ENCODE peak calls at places on chromosomes 1 and 21, in six cellular contexts. Z is H1, T is neuronal stem cell, S is IMR-90, Y is trophoblast cell, M is mesendoderm. P is an unnamed sample. For H3K4me1 and H3K36me3, the result is how much of the 10 kb centered on the place peaks cover.

GRCh38 chr1:204191481-204191880 is 4.8 kb downstream of the KISS1 start:
- DNase-seq in Y (no peak), Z (no peak), M (no peak), S (no peak), T (no peak), P (no peak)

GRCh38 chr1:246931549-246932365 is at the start of gene AHCTF1:
- DNase-seq in M (peak), T (peak), Y (peak), S (peak), Z (peak), P (peak)

GRCh38 chr21:17921579-17922530 is 102.7 kb upstream of the C21orf91 start:
- DNase-seq in M (peak), S (peak), Y (peak), Z (no peak), T (no peak), P (peak)

GRCh38 chr1:219279017-219279770 is 105.5 kb downstream of the LYPLAL1 start:
- DNase-seq in M (no peak), Z (no peak), S (peak), Y (no peak), T (no peak), P (no peak)

GRCh38 chr1:183945432-183946308 is 91.9 kb downstream of the COLGALT2 start:
- DNase-seq in T (peak), Z (no peak), Y (no peak), M (peak), S (no peak), P (peak)

GRCh38 chr1:168439451-168440375 is 104.1 kb downstream of the XCL2 start:
- DNase-seq in M (peak), Z (peak), Y (peak), S (peak), T (peak), P (peak)

GRCh38 chr1:208159542-208160258 is 84.5 kb downstream of the PLXNA2 start:
- DNase-seq in T (no peak), S (peak), Y (no peak), M (peak), Z (no peak), P (peak)

GRCh38 chr1:109777436-109777835 is 13.7 kb upstream of the EPS8L3 start:
- DNase-seq in T (no peak), Y (no peak), M (no peak), S (no peak), Z (no peak), P (peak)

GRCh38 chr1:42358791-42359190 is 21.8 kb upstream of the RIMKLA start:
- DNase-seq in T (no peak), Z (no peak), S (no peak), Y (peak), M (no peak), P (no peak)

GRCh38 chr1:221806984-221807383 is 65.1 kb upstream of the DUSP10 start:
- DNase-seq in S (no peak), Y (no peak), T (no peak), M (no peak), Z (no peak), P (no peak)

GRCh38 chr1:247528812-247529474 is 7.3 kb downstream of the OR2C3 start:
- DNase-seq in T (no peak), Y (peak), Z (no peak), M (no peak), S (no peak), P (no peak)

GRCh38 chr1:7585216-7585907 is 185.7 kb upstream of the VAMP3 start:
- DNase-seq in Y (no peak), Z (no peak), T (no peak), M (no peak), S (no peak), P (no peak)

GRCh38 chr21:41918561-41919358 is 35.1 kb downstream of the C2CD2 start:
- DNase-seq in Y (no peak), T (no peak), Z (no peak), S (no peak), M (no peak), P (no peak)

GRCh38 chr1:4755301-4756183 is 101.1 kb downstream of the AJAP1 start:
- DNase-seq in T (no peak), Z (peak), S (no peak), Y (no peak), M (peak), P (no peak)

GRCh38 chr21:41630249-41630648 is 122.3 kb upstream of the TMPRSS2 start:
- DNase-seq in T (no peak), Y (peak), M (no peak), Z (no peak), S (peak), P (peak)

GRCh38 chr1:186715887-186716809 is 35.9 kb upstream of the PTGS2 start:
- DNase-seq in S (peak), Y (no peak), Z (no peak), T (no peak), M (no peak), P (peak)

GRCh38 chr1:54807756-54808155 is 6.6 kb upstream of the TTC22 start:
- DNase-seq in T (no peak), M (no peak), Z (peak), S (no peak), Y (no peak), P (no peak)

GRCh38 chr1:18955442-18956188 is 861 bp downstream of the IFFO2 start:
- DNase-seq in T (no peak), S (no peak), M (peak), Y (peak), Z (peak), P (peak)

GRCh38 chr1:208631516-208631915 is 387.3 kb upstream of the PLXNA2 start:
- DNase-seq in T (peak), Z (no peak), Y (no peak), M (no peak), S (no peak), P (no peak)

GRCh38 chr1:46820560-46821060 is 21.8 kb downstream of the CYP4B1 start:
- DNase-seq in Y (no peak), T (no peak), M (no peak), S (no peak), Z (no peak), P (no peak)

GRCh38 chr1:155012052-155012546 is 9.5 kb downstream of the ZBTB7B start:
- DNase-seq in M (peak), Z (peak), Y (no peak), S (no peak), T (peak), P (peak)

GRCh38 chr1:155012760-155013602 is 10.4 kb downstream of the ZBTB7B start:
- DNase-seq in S (no peak), M (no peak), Z (no peak), Y (no peak), T (no peak), P (no peak)

GRCh38 chr1:155010211-155010918 is 7.8 kb downstream of the ZBTB7B start:
- DNase-seq in Y (no peak), Z (no peak), M (no peak), S (no peak), T (no peak), P (no peak)

GRCh38 chr1:155011004-155011416 is 8.4 kb downstream of the ZBTB7B start:
- DNase-seq in M (no peak), Z (no peak), Y (no peak), T (no peak), S (no peak), P (no peak)

DNA sequence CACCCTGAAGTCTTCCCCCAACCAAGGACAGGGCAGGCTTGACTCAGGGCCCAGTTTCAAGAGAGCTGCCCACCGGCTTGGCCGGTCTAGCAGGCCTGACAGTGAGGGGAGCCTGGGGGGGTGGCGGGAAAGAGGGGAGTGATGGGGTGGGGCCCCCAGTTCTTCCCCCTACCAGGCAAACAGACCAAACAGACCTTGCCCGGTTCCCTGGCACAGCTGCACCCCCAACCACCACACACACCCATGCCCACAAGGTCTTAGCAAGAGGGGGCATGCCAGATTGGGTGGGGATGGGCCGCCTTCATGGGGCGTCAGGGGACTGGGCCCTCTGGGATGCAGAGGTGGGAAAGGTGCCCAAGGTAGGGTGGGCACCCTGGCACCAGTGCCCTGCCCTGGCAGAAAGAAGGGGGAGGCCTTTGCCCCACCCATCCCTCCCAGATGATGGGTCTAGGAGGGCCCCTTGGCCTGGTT is 8.9 kb downstream of the ZBTB7B start:
- DNase-seq in M (no peak), T (no peak), Y (no peak), S (no peak), Z (no peak), P (no peak)
- H3K4me1 ChIP-seq in M (under half), T (under half), Y (under half), S (under half), Z (under half), P (under half)

DNA sequence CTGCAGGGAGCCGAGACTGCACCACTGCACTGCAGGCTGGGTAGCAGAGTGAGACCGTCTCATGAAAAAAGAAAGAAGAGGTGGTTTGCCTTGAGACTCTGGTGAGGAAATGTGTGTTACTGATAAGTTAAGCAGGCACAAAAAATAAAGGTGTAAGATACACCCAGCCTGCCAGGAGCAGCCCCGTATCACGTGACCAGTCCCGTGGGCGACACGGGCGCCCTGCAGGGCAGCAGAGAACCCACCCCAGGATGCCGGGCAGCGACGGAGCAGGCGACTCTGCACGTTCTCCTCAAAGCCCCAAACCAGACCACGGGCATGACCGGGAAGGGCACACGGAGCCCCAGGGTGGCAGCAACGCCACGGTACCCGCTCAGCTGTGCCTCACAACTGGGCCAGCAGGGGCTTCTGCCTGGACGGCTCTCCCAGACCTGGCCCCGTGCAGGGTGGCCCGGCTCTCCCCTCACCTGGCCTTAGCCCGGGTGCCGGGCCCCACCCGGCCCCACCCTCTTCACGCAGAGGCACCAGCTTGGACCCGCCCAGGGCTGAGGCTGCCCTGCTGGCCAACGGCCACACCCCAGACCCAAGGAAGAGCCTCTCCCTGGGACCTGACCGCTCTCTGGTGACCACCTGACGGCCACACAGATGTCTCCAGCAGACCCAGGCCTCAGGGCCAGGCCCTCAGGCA is 8.1 kb upstream of the TNFRSF4 start:
- DNase-seq in S (no peak), M (no peak), Z (no peak), Y (no peak), T (no peak), P (no peak)
- H3K36me3 ChIP-seq in S (half or more), M (under half), Z (under half), Y (half or more), T (half or more), P (half or more)

GRCh38 chr21:32304998-32305397 is 6.3 kb downstream of the MRAP start:
- DNase-seq in Y (no peak), S (no peak), M (no peak), T (no peak), Z (peak), P (no peak)
- H2AK5ac ChIP-seq in Y (no peak), S (no peak), M (no peak), T (no peak), Z (no peak), P (no peak)

DNA sequence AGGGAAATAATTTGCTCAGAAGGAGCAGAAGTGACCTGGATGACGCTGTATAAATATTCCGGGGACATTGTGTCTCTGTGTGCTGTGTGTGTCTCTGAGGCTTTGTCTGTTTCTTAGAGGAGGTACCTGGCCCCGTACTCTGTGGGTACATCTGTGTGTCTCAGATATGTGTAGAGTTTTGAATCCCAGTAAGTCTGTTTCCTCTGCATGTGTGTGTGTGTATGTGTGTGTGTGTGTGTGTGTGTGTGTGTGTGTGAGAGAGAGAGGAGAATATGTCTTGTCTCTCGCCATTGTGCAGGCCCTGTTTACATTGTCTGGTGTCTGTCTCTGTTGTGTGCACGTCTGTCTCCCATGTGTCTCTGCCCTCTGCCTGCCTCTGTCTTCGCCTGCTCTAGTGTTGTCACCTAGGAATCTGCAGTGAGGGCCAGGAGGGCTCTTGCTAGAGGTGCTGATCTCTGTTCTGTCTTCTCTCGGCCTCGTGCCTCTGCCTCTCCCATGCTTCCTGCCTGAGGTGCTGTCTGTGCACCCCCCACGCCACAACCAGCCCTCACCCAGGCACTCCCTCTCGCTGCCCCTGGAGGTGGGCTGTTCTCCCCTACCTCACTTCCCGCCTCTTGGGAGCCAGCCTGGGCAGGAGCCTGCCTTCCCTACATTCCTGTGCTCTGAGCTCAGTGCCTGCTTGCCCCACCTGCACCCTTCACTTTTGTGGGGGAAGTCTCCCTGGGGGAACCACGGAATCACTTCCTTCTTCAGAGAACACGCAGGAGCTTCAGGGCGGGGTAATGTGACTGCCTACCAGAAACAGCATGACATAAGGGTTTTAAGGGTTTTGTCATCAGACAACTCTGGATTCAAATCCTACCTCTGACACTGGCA is 5.9 kb downstream of the MAP7D1 start:
- DNase-seq in M (peak), Z (no peak), Y (peak), S (no peak), T (no peak), P (peak)
- H3K4me1 ChIP-seq in M (under half), Z (under half), Y (under half), S (under half), T (under half), P (under half)